ENCODE peak calls at places on chromosomes 12 and 14, in six cellular contexts. One of them, this sample, is unnamed.

GRCh38 chr12:6338955-6339761 is 2.7 kb downstream of the TNFRSF1A start:
- DNase-seq in suprapubic skin: no peak
- DNase-seq in iris pigment epithelial cell: peak; percentile 26
- DNase-seq in endothelial cell of umbilical vein: peak; percentile 43
- DNase-seq in epithelial cell of esophagus: no peak
- DNase-seq in CD8-positive, alpha-beta memory T cell: no peak
- DNase-seq in this sample: no peak

GRCh38 chr12:3490848-3491382 is at the start of gene PRMT8:
- DNase-seq in suprapubic skin: no peak
- DNase-seq in iris pigment epithelial cell: peak; percentile 22
- DNase-seq in endothelial cell of umbilical vein: no peak
- DNase-seq in epithelial cell of esophagus: peak; percentile 43
- DNase-seq in CD8-positive, alpha-beta memory T cell: no peak
- DNase-seq in this sample: no peak

GRCh38 chr12:42780671-42781070 is 191.1 kb upstream of the PRICKLE1 start:
- DNase-seq in suprapubic skin: no peak
- DNase-seq in iris pigment epithelial cell: no peak
- DNase-seq in endothelial cell of umbilical vein: no peak
- DNase-seq in epithelial cell of esophagus: no peak
- DNase-seq in CD8-positive, alpha-beta memory T cell: no peak
- DNase-seq in this sample: no peak

GRCh38 chr14:103393687-103394626 is 8.7 kb downstream of the MARK3 start:
- DNase-seq in suprapubic skin: no peak
- DNase-seq in iris pigment epithelial cell: no peak
- DNase-seq in endothelial cell of umbilical vein: peak; percentile 38
- DNase-seq in epithelial cell of esophagus: peak; percentile 41
- DNase-seq in CD8-positive, alpha-beta memory T cell: no peak
- DNase-seq in this sample: peak; percentile 53

GRCh38 chr12:70418101-70418500 is 52.0 kb downstream of the KCNMB4 start:
- DNase-seq in suprapubic skin: no peak
- DNase-seq in iris pigment epithelial cell: no peak
- DNase-seq in endothelial cell of umbilical vein: no peak
- DNase-seq in epithelial cell of esophagus: peak; percentile 29
- DNase-seq in CD8-positive, alpha-beta memory T cell: no peak
- DNase-seq in this sample: no peak

GRCh38 chr12:94244165-94245133 is 96.1 kb downstream of the PLXNC1 start:
- DNase-seq in suprapubic skin: no peak
- DNase-seq in iris pigment epithelial cell: no peak
- DNase-seq in endothelial cell of umbilical vein: no peak
- DNase-seq in epithelial cell of esophagus: no peak
- DNase-seq in CD8-positive, alpha-beta memory T cell: peak; percentile 28
- DNase-seq in this sample: no peak

GRCh38 chr12:3077572-3078081 is 448 bp downstream of the TSPAN9 start:
- DNase-seq in suprapubic skin: no peak
- DNase-seq in iris pigment epithelial cell: no peak
- DNase-seq in endothelial cell of umbilical vein: no peak
- DNase-seq in epithelial cell of esophagus: no peak
- DNase-seq in CD8-positive, alpha-beta memory T cell: no peak
- DNase-seq in this sample: peak; percentile 45

GRCh38 chr12:40152783-40153383 is 47.0 kb upstream of the SLC2A13 start:
- DNase-seq in suprapubic skin: no peak
- DNase-seq in iris pigment epithelial cell: peak; percentile 44
- DNase-seq in endothelial cell of umbilical vein: peak; percentile 68
- DNase-seq in epithelial cell of esophagus: peak; percentile 69
- DNase-seq in CD8-positive, alpha-beta memory T cell: peak; percentile 23
- DNase-seq in this sample: peak; percentile 32

GRCh38 chr12:12840500-12840899 is 27.4 kb downstream of the DDX47 start:
- DNase-seq in suprapubic skin: no peak
- DNase-seq in iris pigment epithelial cell: no peak
- DNase-seq in endothelial cell of umbilical vein: no peak
- DNase-seq in epithelial cell of esophagus: no peak
- DNase-seq in CD8-positive, alpha-beta memory T cell: no peak
- DNase-seq in this sample: no peak